ENCODE peak calls at places on chromosome 1, in five cellular contexts. L is NCI-H774, Y is fibroblast of pulmonary artery, T is Peyer's patch, N is EL. X is an unnamed sample.

GRCh38 chr1:231376875-231377549 is 38.9 kb downstream of the SPRTN start:
- DNase-seq in N (no peak), Y (no peak), T (peak), L (no peak), X (no peak)

GRCh38 chr1:114510235-114511047 is 562 bp downstream of the TRIM33 start:
- DNase-seq in T (peak), L (peak), N (peak), Y (peak), X (peak)

GRCh38 chr1:208149776-208150514 is 94.2 kb downstream of the PLXNA2 start:
- DNase-seq in T (peak), N (no peak), L (no peak), Y (no peak), X (peak)

GRCh38 chr1:25733271-25733670 is 66.7 kb upstream of the SELENON start:
- DNase-seq in Y (no peak), L (no peak), T (no peak), N (no peak), X (no peak)

GRCh38 chr1:178541829-178542553 is 29.1 kb downstream of the TEX35 start:
- DNase-seq in N (no peak), L (peak), T (peak), Y (peak), X (peak)

GRCh38 chr1:206541236-206541833 is 34.0 kb downstream of the RASSF5 start:
- DNase-seq in L (no peak), T (no peak), Y (no peak), N (no peak), X (no peak)

GRCh38 chr1:41803656-41804055 is 115.1 kb downstream of the HIVEP3 start:
- DNase-seq in N (no peak), Y (no peak), T (no peak), L (no peak), X (no peak)

GRCh38 chr1:206757524-206758266 is 12.9 kb upstream of the IL19 start:
- DNase-seq in Y (no peak), T (no peak), N (no peak), L (no peak), X (no peak)

GRCh38 chr1:203536981-203537455 is 43.1 kb downstream of the OPTC start:
- DNase-seq in T (peak), N (peak), L (no peak), Y (peak), X (peak)

GRCh38 chr1:149926296-149926695 is 1.3 kb downstream of the SF3B4 start:
- DNase-seq in L (no peak), Y (no peak), T (no peak), N (no peak), X (no peak)

GRCh38 chr1:189607477-189608096 is 870.1 kb downstream of the BRINP3 start:
- DNase-seq in Y (no peak), L (no peak), T (no peak), N (no peak), X (no peak)